ENCODE peak calls at places on chromosomes 4 and X, in six cellular contexts. One of them, this sample, is unnamed.

GRCh38 chrX:122625821-122626220 is 558.3 kb upstream of the GRIA3 start:
- DNase-seq in heart left ventricle: no peak
- DNase-seq in prostate gland: no peak
- DNase-seq in left lung: no peak
- DNase-seq in endothelial cell of umbilical vein: no peak
- DNase-seq in colonic mucosa: no peak
- DNase-seq in this sample: no peak

GRCh38 chr4:173073939-173074500 is 94.6 kb upstream of the GALNT7 start:
- DNase-seq in prostate gland: no peak
- DNase-seq in heart left ventricle: no peak
- DNase-seq in colonic mucosa: no peak
- DNase-seq in endothelial cell of umbilical vein: no peak
- DNase-seq in left lung: no peak
- DNase-seq in this sample: no peak

GRCh38 chr4:86895692-86896488 is 3.7 kb upstream of the C4orf36 start:
- DNase-seq in left lung: no peak
- DNase-seq in heart left ventricle: no peak
- DNase-seq in prostate gland: peak; percentile 58
- DNase-seq in colonic mucosa: no peak
- DNase-seq in endothelial cell of umbilical vein: peak; percentile 72
- DNase-seq in this sample: no peak

GRCh38 chr4:82667761-82668505 is 106.1 kb upstream of the TMEM150C start:
- DNase-seq in endothelial cell of umbilical vein: no peak
- DNase-seq in colonic mucosa: no peak
- DNase-seq in left lung: no peak
- DNase-seq in prostate gland: no peak
- DNase-seq in heart left ventricle: no peak
- DNase-seq in this sample: no peak

GRCh38 chr4:53551281-53551864 is 39.9 kb downstream of the LNX1 start:
- DNase-seq in endothelial cell of umbilical vein: no peak
- DNase-seq in prostate gland: no peak
- DNase-seq in left lung: no peak
- DNase-seq in colonic mucosa: no peak
- DNase-seq in heart left ventricle: no peak
- DNase-seq in this sample: no peak

GRCh38 chr4:173332963-173333657 is 1.0 kb downstream of the HMGB2 start:
- DNase-seq in endothelial cell of umbilical vein: peak; percentile 45
- DNase-seq in prostate gland: no peak
- DNase-seq in left lung: no peak
- DNase-seq in colonic mucosa: no peak
- DNase-seq in heart left ventricle: no peak
- DNase-seq in this sample: no peak

GRCh38 chr4:85650908-85651307 is 176.0 kb downstream of the ARHGAP24 start:
- DNase-seq in left lung: no peak
- DNase-seq in endothelial cell of umbilical vein: no peak
- DNase-seq in prostate gland: no peak
- DNase-seq in heart left ventricle: no peak
- DNase-seq in colonic mucosa: no peak
- DNase-seq in this sample: no peak

GRCh38 chr4:25258980-25259578 is 25.2 kb downstream of the PI4K2B start:
- DNase-seq in colonic mucosa: no peak
- DNase-seq in prostate gland: no peak
- DNase-seq in endothelial cell of umbilical vein: peak; percentile 67
- DNase-seq in left lung: no peak
- DNase-seq in heart left ventricle: no peak
- DNase-seq in this sample: no peak

GRCh38 chrX:47143894-47144625 is 442 bp downstream of the NDUFB11 start:
- DNase-seq in endothelial cell of umbilical vein: no peak
- DNase-seq in left lung: no peak
- DNase-seq in colonic mucosa: peak; percentile 27
- DNase-seq in prostate gland: peak; percentile 6
- DNase-seq in heart left ventricle: peak; percentile 55
- DNase-seq in this sample: no peak

GRCh38 chrX:49106930-49107329 is 16.6 kb downstream of the GPKOW start:
- DNase-seq in colonic mucosa: no peak
- DNase-seq in prostate gland: no peak
- DNase-seq in left lung: no peak
- DNase-seq in heart left ventricle: no peak
- DNase-seq in endothelial cell of umbilical vein: peak; percentile 44
- DNase-seq in this sample: no peak

GRCh38 chr4:84878090-84878489 is 88.4 kb downstream of the WDFY3 start:
- DNase-seq in left lung: no peak
- DNase-seq in colonic mucosa: no peak
- DNase-seq in prostate gland: no peak
- DNase-seq in endothelial cell of umbilical vein: peak; percentile 70
- DNase-seq in heart left ventricle: no peak
- DNase-seq in this sample: no peak

GRCh38 chr4:575281-576141 is 584 bp downstream of the TMEM271 start:
- DNase-seq in heart left ventricle: no peak
- DNase-seq in left lung: peak; percentile 63
- DNase-seq in endothelial cell of umbilical vein: peak; percentile 24
- DNase-seq in prostate gland: no peak
- DNase-seq in colonic mucosa: no peak
- DNase-seq in this sample: no peak

GRCh38 chr4:132683957-132684356 is 465.1 kb upstream of the PCDH10 start:
- DNase-seq in endothelial cell of umbilical vein: no peak
- DNase-seq in heart left ventricle: no peak
- DNase-seq in left lung: peak; percentile 10
- DNase-seq in prostate gland: no peak
- DNase-seq in colonic mucosa: no peak
- DNase-seq in this sample: no peak

GRCh38 chr4:98653890-98654867 is 4.2 kb downstream of the TSPAN5 start:
- DNase-seq in left lung: no peak
- DNase-seq in prostate gland: no peak
- DNase-seq in endothelial cell of umbilical vein: peak; percentile 83
- DNase-seq in colonic mucosa: no peak
- DNase-seq in heart left ventricle: no peak
- DNase-seq in this sample: no peak

GRCh38 chrX:102950908-102951866 is 14.1 kb downstream of the RAB40AL start:
- DNase-seq in endothelial cell of umbilical vein: peak; percentile 68
- DNase-seq in colonic mucosa: peak; percentile 63
- DNase-seq in left lung: no peak
- DNase-seq in heart left ventricle: no peak
- DNase-seq in prostate gland: peak; percentile 9
- DNase-seq in this sample: peak; percentile 35

GRCh38 chr4:60805500-60806313 is 394.4 kb upstream of the ADGRL3 start:
- DNase-seq in left lung: no peak
- DNase-seq in colonic mucosa: no peak
- DNase-seq in endothelial cell of umbilical vein: no peak
- DNase-seq in heart left ventricle: no peak
- DNase-seq in prostate gland: no peak
- DNase-seq in this sample: no peak

GRCh38 chr4:55398461-55398860 is 2.7 kb downstream of the TMEM165 start:
- DNase-seq in heart left ventricle: no peak
- DNase-seq in prostate gland: no peak
- DNase-seq in endothelial cell of umbilical vein: no peak
- DNase-seq in colonic mucosa: no peak
- DNase-seq in left lung: no peak
- DNase-seq in this sample: no peak

GRCh38 chr4:101282076-101282844 is 65.1 kb downstream of the PPP3CA start:
- DNase-seq in endothelial cell of umbilical vein: no peak
- DNase-seq in colonic mucosa: no peak
- DNase-seq in prostate gland: no peak
- DNase-seq in heart left ventricle: no peak
- DNase-seq in left lung: no peak
- DNase-seq in this sample: no peak

GRCh38 chr4:6011686-6012085 is 6.5 kb downstream of the C4orf50 start:
- DNase-seq in prostate gland: peak; percentile 49
- DNase-seq in heart left ventricle: no peak
- DNase-seq in colonic mucosa: no peak
- DNase-seq in left lung: peak; percentile 77
- DNase-seq in endothelial cell of umbilical vein: no peak
- DNase-seq in this sample: no peak

GRCh38 chr4:36286481-36286871 is 5.1 kb downstream of the DTHD1 start:
- DNase-seq in left lung: no peak
- DNase-seq in heart left ventricle: no peak
- DNase-seq in prostate gland: no peak
- DNase-seq in endothelial cell of umbilical vein: no peak
- DNase-seq in colonic mucosa: no peak
- DNase-seq in this sample: no peak
- H3K27ac ChIP-seq in left lung: no peak overlapping the region
- H3K27ac ChIP-seq in heart left ventricle: no peak overlapping the region
- H3K27ac ChIP-seq in prostate gland: no peak overlapping the region
- H3K27ac ChIP-seq in endothelial cell of umbilical vein: no peak overlapping the region
- H3K27ac ChIP-seq in colonic mucosa: peak overlapping the region; percentile 2
- H3K27ac ChIP-seq in this sample: no peak overlapping the region

GRCh38 chr4:89055157-89056080 is 1.6 kb downstream of the FAM13A start:
- DNase-seq in heart left ventricle: no peak
- DNase-seq in endothelial cell of umbilical vein: no peak
- DNase-seq in left lung: no peak
- DNase-seq in colonic mucosa: no peak
- DNase-seq in prostate gland: no peak
- DNase-seq in this sample: no peak
- H3K27ac ChIP-seq in heart left ventricle: no peak overlapping the region
- H3K27ac ChIP-seq in endothelial cell of umbilical vein: no peak overlapping the region
- H3K27ac ChIP-seq in left lung: no peak overlapping the region
- H3K27ac ChIP-seq in colonic mucosa: no peak overlapping the region
- H3K27ac ChIP-seq in prostate gland: no peak overlapping the region
- H3K27ac ChIP-seq in this sample: no peak overlapping the region

DNA sequence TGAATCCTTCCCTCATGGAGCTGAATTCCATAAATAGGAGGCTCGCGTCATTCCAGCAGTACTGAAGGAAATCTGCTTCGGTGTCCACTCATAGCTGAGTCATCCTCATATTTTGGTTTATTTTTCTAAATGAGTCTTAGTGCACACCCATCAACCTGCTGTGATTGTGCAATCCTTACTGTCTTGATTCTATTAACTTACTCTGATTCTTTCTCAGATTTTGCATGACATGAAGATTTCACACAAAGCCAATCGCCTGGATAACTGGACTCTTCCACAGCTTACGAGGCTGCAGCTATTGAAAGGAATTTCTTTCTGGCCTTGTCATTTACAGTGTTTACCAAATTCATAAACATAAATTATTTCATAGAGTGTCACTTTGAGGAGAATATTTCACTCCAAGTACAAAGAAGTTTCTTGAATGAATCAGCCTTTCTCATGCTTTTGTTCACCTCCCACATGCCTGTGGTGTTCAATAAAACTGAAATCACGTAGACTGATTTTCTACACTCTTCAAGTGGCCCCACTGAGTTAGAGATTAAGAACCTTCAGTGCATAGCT is 207.6 kb upstream of the SLITRK2 start:
- DNase-seq in left lung: no peak
- DNase-seq in heart left ventricle: no peak
- DNase-seq in colonic mucosa: no peak
- DNase-seq in endothelial cell of umbilical vein: no peak
- DNase-seq in prostate gland: no peak
- DNase-seq in this sample: no peak
- H3K27ac ChIP-seq in left lung: no peak overlapping the region
- H3K27ac ChIP-seq in heart left ventricle: no peak overlapping the region
- H3K27ac ChIP-seq in colonic mucosa: no peak overlapping the region
- H3K27ac ChIP-seq in endothelial cell of umbilical vein: no peak overlapping the region
- H3K27ac ChIP-seq in prostate gland: no peak overlapping the region
- H3K27ac ChIP-seq in this sample: no peak overlapping the region

DNA sequence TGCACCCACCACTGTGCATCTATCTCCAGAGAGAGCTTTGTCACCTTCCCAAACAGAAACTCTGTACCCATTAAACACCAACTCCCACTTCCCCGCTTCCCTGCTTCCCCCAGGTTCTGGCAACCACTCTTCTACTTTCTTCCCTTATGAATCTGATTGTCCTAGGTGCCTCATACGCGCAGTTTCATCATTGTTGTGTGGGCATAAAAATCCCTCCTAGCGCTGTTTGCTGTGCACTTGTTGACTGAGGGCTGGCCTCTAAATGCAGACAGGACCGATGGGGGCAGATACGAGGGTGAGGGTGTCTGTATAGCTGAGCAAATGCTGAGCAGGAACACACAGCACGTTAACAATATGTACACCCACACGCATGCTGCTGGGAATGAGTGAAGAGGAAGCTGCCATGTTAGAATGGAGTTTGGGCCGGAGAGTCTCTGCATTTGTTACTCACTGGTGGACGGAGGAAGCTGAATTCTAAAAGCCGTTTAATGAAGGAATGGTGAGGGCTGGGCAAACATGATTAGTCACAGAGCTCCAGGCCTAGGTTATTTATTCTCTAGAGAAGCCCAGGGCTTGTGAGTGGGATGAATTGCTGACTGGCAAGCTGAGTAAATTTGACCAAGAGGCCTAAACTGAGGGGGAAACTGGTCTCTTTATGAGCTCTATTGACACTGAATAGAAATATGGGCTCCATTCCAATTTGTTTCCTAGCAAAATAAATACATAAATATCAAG is 95.7 kb upstream of the RPS6KA3 start:
- DNase-seq in heart left ventricle: no peak
- DNase-seq in prostate gland: no peak
- DNase-seq in endothelial cell of umbilical vein: peak; percentile 46
- DNase-seq in colonic mucosa: no peak
- DNase-seq in left lung: no peak
- DNase-seq in this sample: no peak
- H3K27ac ChIP-seq in heart left ventricle: peak overlapping the region; percentile 73
- H3K27ac ChIP-seq in prostate gland: no peak overlapping the region
- H3K27ac ChIP-seq in endothelial cell of umbilical vein: no peak overlapping the region
- H3K27ac ChIP-seq in colonic mucosa: peak overlapping the region; percentile 61
- H3K27ac ChIP-seq in left lung: peak overlapping the region; percentile 79
- H3K27ac ChIP-seq in this sample: peak overlapping the region; percentile 28